ENCODE peak calls at places on chromosomes 12 and 14, in seven cellular contexts. C is GM13976, W is GM12865, Q is body of pancreas, U is kidney epithelial cell, F is right atrium auricular region, S is DND-41. T is an unnamed sample.
A peak's percentile ranks its signal among the peaks of the same experiment; 100 is the strongest.

GRCh38 chr14:88986146-88986841 is 161.8 kb downstream of the TTC8 start:
- DNase-seq in C (no peak), W (no peak), Q (no peak), U (no peak), F (no peak), S (no peak), T (no peak)

GRCh38 chr14:93008381-93008780 is 85.4 kb downstream of the CHGA start:
- DNase-seq in C (no peak), W (no peak), Q (no peak), U (no peak), F (no peak), S (no peak), T (no peak)

GRCh38 chr14:36028218-36028617 is 148.3 kb downstream of the PTCSC3 start:
- DNase-seq in C (no peak), W (peak; percentile 44), Q (no peak), U (no peak), F (no peak), S (peak; percentile 56), T (no peak)

GRCh38 chr12:94618995-94619695 is 31.2 kb downstream of the TMCC3 start:
- DNase-seq in C (no peak), W (no peak), Q (no peak), U (no peak), F (no peak), S (no peak), T (no peak)

GRCh38 chr12:132513070-132513398 is 23.1 kb downstream of the FBRSL1 start:
- DNase-seq in C (no peak), W (no peak), Q (no peak), U (no peak), F (no peak), S (no peak), T (no peak)

GRCh38 chr12:94100990-94101901 is 47.1 kb upstream of the PLXNC1 start:
- DNase-seq in C (peak; percentile 87), W (peak; percentile 80), Q (peak; percentile 73), U (no peak), F (peak; percentile 84), S (peak; percentile 85), T (peak; percentile 81)

GRCh38 chr14:27435923-27436674 is 838.3 kb upstream of the NOVA1 start:
- DNase-seq in C (no peak), W (no peak), Q (no peak), U (no peak), F (no peak), S (no peak), T (no peak)

GRCh38 chr12:30707628-30708342 is 12.1 kb upstream of the IPO8 start:
- DNase-seq in C (no peak), W (no peak), Q (no peak), U (no peak), F (no peak), S (no peak), T (no peak)

GRCh38 chr12:57545809-57546437 is 1.1 kb downstream of the DCTN2 start:
- DNase-seq in C (no peak), W (no peak), Q (no peak), U (no peak), F (no peak), S (no peak), T (no peak)

GRCh38 chr12:108066583-108067234 is 62.4 kb upstream of the WSCD2 start:
- DNase-seq in C (no peak), W (no peak), Q (no peak), U (no peak), F (no peak), S (no peak), T (no peak)

GRCh38 chr12:52969828-52970569 is 21.1 kb downstream of the KRT18 start:
- DNase-seq in C (no peak), W (no peak), Q (peak; percentile 96), U (no peak), F (no peak), S (no peak), T (no peak)

GRCh38 chr12:65720739-65721138 is 103.5 kb upstream of the HMGA2 start:
- DNase-seq in C (no peak), W (no peak), Q (no peak), U (no peak), F (no peak), S (no peak), T (no peak)

GRCh38 chr12:96077081-96077480 is 41.7 kb upstream of the LTA4H start:
- DNase-seq in C (no peak), W (no peak), Q (no peak), U (no peak), F (no peak), S (no peak), T (no peak)

GRCh38 chr14:104450811-104451401 is 128.7 kb upstream of the C14orf180 start:
- DNase-seq in C (no peak), W (no peak), Q (peak; percentile 4), U (no peak), F (peak; percentile 32), S (peak; percentile 0), T (no peak)

GRCh38 chr14:76023757-76024156 is 38.2 kb downstream of the IFT43 start:
- DNase-seq in C (no peak), W (peak; percentile 14), Q (no peak), U (no peak), F (no peak), S (no peak), T (no peak)

GRCh38 chr14:105890474-105891220 is 364.3 kb downstream of the TMEM121 start:
- DNase-seq in C (peak; percentile 2), W (no peak), Q (peak; percentile 6), U (no peak), F (no peak), S (no peak), T (no peak)

GRCh38 chr14:34450542-34450915 is 11.5 kb downstream of the SPTSSA start:
- DNase-seq in C (no peak), W (no peak), Q (no peak), U (no peak), F (no peak), S (no peak), T (no peak)

GRCh38 chr14:54650331-54651017 is 83.5 kb downstream of the SAMD4A start:
- DNase-seq in C (no peak), W (no peak), Q (peak; percentile 21), U (peak; percentile 90), F (peak; percentile 73), S (no peak), T (no peak)

GRCh38 chr12:125340791-125341190 is 275.6 kb downstream of the AACS start:
- DNase-seq in C (no peak), W (no peak), Q (peak; percentile 31), U (no peak), F (peak; percentile 59), S (no peak), T (no peak)

GRCh38 chr14:32933943-32934890 is 4.5 kb upstream of the NPAS3 start:
- DNase-seq in C (peak; percentile 24), W (no peak), Q (peak; percentile 20), U (no peak), F (no peak), S (no peak), T (peak; percentile 34)

GRCh38 chr14:91286530-91286937 is 42.0 kb upstream of the GPR68 start:
- DNase-seq in C (peak; percentile 85), W (peak; percentile 76), Q (peak; percentile 66), U (no peak), F (peak; percentile 84), S (peak; percentile 77), T (peak; percentile 88)

GRCh38 chr12:101280006-101280505 is at the start of gene UTP20:
- DNase-seq in C (peak; percentile 92), W (peak; percentile 93), Q (peak; percentile 93), U (peak; percentile 47), F (peak; percentile 92), S (peak; percentile 90), T (peak; percentile 90)

DNA sequence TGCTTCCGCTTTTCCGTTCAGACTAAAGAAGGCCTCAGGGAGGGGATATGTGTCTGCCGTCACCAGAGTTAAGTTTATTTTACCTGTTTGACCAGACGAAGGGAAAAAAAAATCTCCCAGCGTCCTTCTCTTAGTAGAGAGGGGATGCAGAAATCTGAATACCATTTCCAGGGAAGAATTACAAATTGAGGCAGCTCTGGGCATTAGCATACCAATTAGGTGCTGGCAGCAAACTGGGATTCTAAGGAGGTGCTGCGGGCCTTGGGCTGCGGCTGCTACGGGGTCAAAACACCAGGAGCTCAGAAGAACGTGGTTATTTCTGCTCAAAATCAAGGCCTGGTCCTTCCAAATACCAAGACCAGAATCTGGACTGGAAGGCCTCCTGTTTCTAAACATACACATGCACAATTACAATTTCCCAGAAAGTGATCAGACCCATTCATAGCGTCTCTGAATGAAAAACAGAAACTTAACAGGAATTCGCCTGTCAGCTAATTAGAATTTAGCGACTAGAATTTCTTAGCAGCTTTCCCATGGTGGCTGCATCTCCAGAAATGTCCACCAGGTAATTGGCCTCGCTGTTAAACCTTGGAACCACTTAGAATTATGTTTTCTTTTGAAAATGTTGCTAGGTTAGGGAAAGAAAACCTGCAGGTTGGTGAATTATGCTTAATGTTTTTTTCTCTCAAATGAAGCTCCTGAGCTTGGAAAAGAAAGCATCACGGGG is 617.0 kb downstream of the VRK1 start:
- DNase-seq in C (no peak), W (no peak), Q (no peak), U (no peak), F (no peak), S (no peak), T (no peak)
- TF ChIP-seq CTCF in C (no peak), W (no peak), Q (no peak), U (no peak), F (no peak), S (no peak), T (no peak)

DNA sequence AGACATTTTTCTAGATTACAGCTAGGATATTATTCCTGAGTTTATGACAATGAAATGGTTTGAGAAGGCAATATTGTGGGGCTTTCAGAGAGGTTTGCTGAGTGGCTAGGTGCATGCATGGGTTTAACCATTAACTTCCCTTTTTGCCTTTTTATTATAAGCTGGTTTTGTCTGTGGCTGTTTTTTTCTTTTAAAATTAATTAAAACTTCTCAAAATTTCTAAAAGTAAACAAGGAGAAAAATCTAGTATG is 104.0 kb upstream of the BCAT1 start:
- DNase-seq in C (no peak), W (no peak), Q (no peak), U (no peak), F (no peak), S (no peak), T (no peak)
- TF ChIP-seq CTCF in C (no peak), W (no peak), Q (no peak), U (no peak), F (no peak), S (no peak), T (no peak)

GRCh38 chr12:2489266-2489665 is 305.5 kb upstream of the FKBP4 start:
- DNase-seq in C (no peak), W (no peak), Q (no peak), U (no peak), F (no peak), S (no peak), T (no peak)
- TF ChIP-seq CTCF in C (no peak), W (no peak), Q (no peak), U (no peak), F (no peak), S (no peak), T (no peak)

GRCh38 chr12:50988871-50989270 is 36.5 kb downstream of the HIGD1C start:
- DNase-seq in C (no peak), W (no peak), Q (no peak), U (no peak), F (no peak), S (no peak), T (no peak)

GRCh38 chr12:50988051-50988450 is 35.7 kb downstream of the HIGD1C start:
- DNase-seq in C (no peak), W (no peak), Q (no peak), U (no peak), F (no peak), S (no peak), T (no peak)

GRCh38 chr12:50984899-50985298 is 32.6 kb downstream of the HIGD1C start:
- DNase-seq in C (no peak), W (no peak), Q (no peak), U (no peak), F (no peak), S (no peak), T (no peak)

GRCh38 chr12:50985322-50985721 is 33.0 kb downstream of the HIGD1C start:
- DNase-seq in C (no peak), W (no peak), Q (no peak), U (no peak), F (peak; percentile 70), S (no peak), T (no peak)

GRCh38 chr12:50986961-50987737 is 34.8 kb downstream of the HIGD1C start:
- DNase-seq in C (peak; percentile 25), W (peak; percentile 62), Q (peak; percentile 47), U (no peak), F (peak; percentile 61), S (peak; percentile 45), T (peak; percentile 46)
- TF ChIP-seq CTCF in C (peak; percentile 43), W (peak; percentile 48), Q (peak; percentile 63), U (peak; percentile 66), F (peak; percentile 75), S (peak; percentile 72), T (peak; percentile 49)